ENCODE peak calls at places on chromosomes 6 and 20, in four cellular contexts. W is gastrocnemius medialis, R is esophagus squamous epithelium, A is stromal cell of bone marrow. D is an unnamed sample.

GRCh38 chr6:157982580-157983438 is 1.1 kb downstream of the SYNJ2 start:
- DNase-seq in W (no peak), R (no peak), A (no peak), D (no peak)

GRCh38 chr6:42860481-42860880 is 18.9 kb upstream of the RPL7L1 start:
- DNase-seq in A (no peak), W (no peak), R (no peak), D (no peak)

GRCh38 chr6:148831064-148831463 is 84.2 kb downstream of the UST start:
- DNase-seq in R (no peak), A (no peak), W (no peak), D (no peak)

GRCh38 chr20:25051386-25052155 is 6.4 kb downstream of the ACSS1 start:
- DNase-seq in R (no peak), A (no peak), W (no peak), D (no peak)

GRCh38 chr6:164455835-164456234 is 853.6 kb downstream of the C6orf118 start:
- DNase-seq in R (no peak), W (no peak), A (no peak), D (no peak)

GRCh38 chr20:63005240-63005861 is 1.4 kb downstream of the BHLHE23 start:
- DNase-seq in A (no peak), R (no peak), W (no peak), D (no peak)

GRCh38 chr20:57618091-57618765 is 2.0 kb downstream of the ZBP1 start:
- DNase-seq in R (no peak), W (no peak), A (no peak), D (no peak)

GRCh38 chr20:40279390-40279789 is 409.6 kb downstream of the MAFB start:
- DNase-seq in W (peak), R (no peak), A (peak), D (peak)

GRCh38 chr6:89347825-89348224 is 4.7 kb downstream of the UBE2J1 start:
- DNase-seq in W (no peak), R (no peak), A (no peak), D (no peak)

GRCh38 chr20:45060341-45060740 is 40.6 kb downstream of the KCNS1 start:
- DNase-seq in A (no peak), W (no peak), R (no peak), D (no peak)

GRCh38 chr20:51387125-51387865 is 155.2 kb downstream of the NFATC2 start:
- DNase-seq in A (no peak), R (no peak), W (no peak), D (no peak)

GRCh38 chr6:45835725-45836437 is 179.8 kb downstream of the CLIC5 start:
- DNase-seq in A (no peak), R (no peak), W (no peak), D (peak)

GRCh38 chr6:166437661-166438060 is 54.9 kb upstream of the MPC1 start:
- DNase-seq in A (no peak), R (no peak), W (no peak), D (no peak)

GRCh38 chr6:123777554-123777953 is 26.1 kb upstream of the NKAIN2 start:
- DNase-seq in W (no peak), R (no peak), A (peak), D (no peak)

GRCh38 chr6:41901882-41902519 is 6.8 kb upstream of the USP49 start:
- DNase-seq in R (no peak), W (no peak), A (no peak), D (no peak)

GRCh38 chr6:139378882-139379341 is 4.5 kb upstream of the CITED2 start:
- DNase-seq in W (no peak), A (no peak), R (no peak), D (no peak)

GRCh38 chr6:46271107-46271506 is 100.3 kb upstream of the ENPP5 start:
- DNase-seq in R (no peak), A (no peak), W (no peak), D (no peak)

GRCh38 chr6:53273356-53273755 is 75.4 kb downstream of the ELOVL5 start:
- DNase-seq in W (no peak), A (no peak), R (no peak), D (no peak)

GRCh38 chr20:12638633-12639360 is 370.0 kb upstream of the SPTLC3 start:
- DNase-seq in A (no peak), R (no peak), W (no peak), D (no peak)

GRCh38 chr20:58870293-58871014 is 17.9 kb downstream of the GNAS start:
- DNase-seq in A (no peak), R (no peak), W (peak), D (peak)

GRCh38 chr6:37321101-37321500 is 32.7 kb upstream of the RNF8 start:
- DNase-seq in W (no peak), A (no peak), R (no peak), D (no peak)

GRCh38 chr6:22926613-22927348 is 357.4 kb downstream of the HDGFL1 start:
- DNase-seq in R (no peak), A (no peak), W (no peak), D (no peak)

GRCh38 chr6:34465551-34466241 is at the start of gene PACSIN1:
- DNase-seq in R (no peak), A (no peak), W (no peak), D (no peak)

GRCh38 chr20:43916875-43917371 is 2.3 kb downstream of the TOX2 start:
- DNase-seq in A (no peak), W (no peak), R (no peak), D (no peak)

GRCh38 chr6:118776607-118777549 is 117.1 kb upstream of the ASF1A start:
- DNase-seq in W (peak), A (peak), R (no peak), D (peak)

GRCh38 chr6:149852180-149852579 is 12.0 kb downstream of the LRP11 start:
- DNase-seq in A (no peak), R (no peak), W (peak), D (no peak)

GRCh38 chr20:49852522-49853055 is 40.0 kb downstream of the SLC9A8 start:
- DNase-seq in R (no peak), A (no peak), W (no peak), D (no peak)

GRCh38 chr6:69422474-69422873 is 374.3 kb downstream of the LMBRD1 start:
- DNase-seq in R (no peak), A (no peak), W (no peak), D (no peak)

GRCh38 chr6:145929037-145929633 is 35.0 kb downstream of the SHPRH start:
- DNase-seq in A (peak), W (no peak), R (no peak), D (peak)

GRCh38 chr6:69164564-69165252 is 529.6 kb downstream of the ADGRB3 start:
- DNase-seq in A (no peak), R (no peak), W (no peak), D (no peak)

GRCh38 chr20:62370115-62370806 is 3.1 kb upstream of the LAMA5 start:
- DNase-seq in A (peak), R (no peak), W (no peak), D (no peak)

GRCh38 chr6:123967900-123968299 is 164.2 kb downstream of the NKAIN2 start:
- DNase-seq in R (no peak), W (no peak), A (no peak), D (no peak)

D was measured in COLO829.